ENCODE peak calls at places on chromosomes 7 and 10, in nine cellular contexts. Q is hepatocyte; D is heart left ventricle; X is tibial nerve; E is fibroblast of lung; N is naive thymus-derived CD4-positive, alpha-beta T cell; V is neuronal stem cell; Y is substantia nigra; K is PC-9. S is an unnamed sample.

GRCh38 chr7:5699951-5700384 is 81.5 kb downstream of the RNF216 start:
- DNase-seq in Q (no peak), D (no peak), X (no peak), E (no peak), N (peak), V (no peak), Y (no peak), K (no peak), S (peak)

GRCh38 chr7:127252736-127253288 is at the start of gene GRM8:
- DNase-seq in Q (peak), D (peak), X (peak), E (peak), N (no peak), V (peak), Y (peak), K (peak), S (peak)

GRCh38 chr7:33062023-33062781 is at the start of gene NT5C3A:
- DNase-seq in Q (peak), D (peak), X (peak), E (peak), N (peak), V (peak), Y (no peak), K (peak), S (no peak)

GRCh38 chr7:134946260-134946659 is 40.0 kb upstream of the AGBL3 start:
- DNase-seq in Q (no peak), D (no peak), X (no peak), E (peak), N (peak), V (no peak), Y (no peak), K (no peak), S (no peak)

GRCh38 chr10:97633921-97634320 is 621 bp upstream of the MORN4 start:
- DNase-seq in Q (no peak), D (no peak), X (no peak), E (no peak), N (no peak), V (no peak), Y (no peak), K (peak), S (no peak)

GRCh38 chr7:99624487-99624886 is 7.7 kb downstream of the ZSCAN25 start:
- DNase-seq in Q (no peak), D (no peak), X (no peak), E (no peak), N (peak), V (no peak), Y (no peak), K (no peak), S (no peak)

GRCh38 chr10:30188567-30189253 is 129.3 kb upstream of the JCAD start:
- DNase-seq in Q (no peak), D (no peak), X (no peak), E (no peak), N (no peak), V (no peak), Y (no peak), K (no peak), S (no peak)

GRCh38 chr10:27248215-27248614 is 7.6 kb upstream of the ACBD5 start:
- DNase-seq in Q (no peak), D (no peak), X (no peak), E (no peak), N (no peak), V (no peak), Y (no peak), K (no peak), S (no peak)

GRCh38 chr7:11261470-11261869 is 287.8 kb downstream of the PHF14 start:
- DNase-seq in Q (peak), D (no peak), X (no peak), E (no peak), N (no peak), V (no peak), Y (no peak), K (peak), S (no peak)

GRCh38 chr10:14253079-14253478 is 77.6 kb downstream of the FRMD4A start:
- DNase-seq in Q (no peak), D (no peak), X (no peak), E (no peak), N (no peak), V (no peak), Y (no peak), K (no peak), S (no peak)

GRCh38 chr7:139725077-139725476 is 52.7 kb downstream of the HIPK2 start:
- DNase-seq in Q (no peak), D (no peak), X (no peak), E (peak), N (no peak), V (no peak), Y (no peak), K (no peak), S (no peak)

GRCh38 chr7:12963435-12963834 is 276.0 kb downstream of the ARL4A start:
- DNase-seq in Q (no peak), D (no peak), X (no peak), E (no peak), N (no peak), V (no peak), Y (no peak), K (no peak), S (no peak)

GRCh38 chr7:149005427-149006344 is 22.6 kb downstream of the PDIA4 start:
- DNase-seq in Q (peak), D (peak), X (peak), E (peak), N (peak), V (peak), Y (no peak), K (peak), S (no peak)

GRCh38 chr10:110413903-110414562 is 83.7 kb upstream of the DUSP5 start:
- DNase-seq in Q (no peak), D (no peak), X (no peak), E (no peak), N (no peak), V (no peak), Y (no peak), K (no peak), S (no peak)

GRCh38 chr10:132363376-132363775 is 31.4 kb downstream of the LRRC27 start:
- DNase-seq in Q (no peak), D (no peak), X (no peak), E (no peak), N (no peak), V (no peak), Y (no peak), K (no peak), S (no peak)

GRCh38 chr7:30859202-30859939 is 52.3 kb upstream of the AQP1 start:
- DNase-seq in Q (no peak), D (no peak), X (no peak), E (no peak), N (no peak), V (no peak), Y (no peak), K (no peak), S (no peak)

GRCh38 chr10:70619271-70620019 is 16.9 kb upstream of the PRF1 start:
- DNase-seq in Q (no peak), D (no peak), X (no peak), E (peak), N (no peak), V (no peak), Y (no peak), K (no peak), S (no peak)

GRCh38 chr7:126436213-126436868 is 816.4 kb downstream of the GRM8 start:
- DNase-seq in Q (no peak), D (no peak), X (no peak), E (no peak), N (no peak), V (no peak), Y (no peak), K (no peak), S (no peak)

GRCh38 chr7:96719164-96719563 is 9.5 kb upstream of the SEM1 start:
- DNase-seq in Q (no peak), D (no peak), X (no peak), E (no peak), N (no peak), V (no peak), Y (no peak), K (no peak), S (no peak)

GRCh38 chr10:79111427-79111826 is 42.7 kb downstream of the ZMIZ1 start:
- DNase-seq in Q (peak), D (no peak), X (no peak), E (peak), N (no peak), V (no peak), Y (no peak), K (no peak), S (no peak)

GRCh38 chr7:106367018-106367420 is 82.2 kb upstream of the NAMPT start:
- DNase-seq in Q (no peak), D (no peak), X (no peak), E (peak), N (no peak), V (no peak), Y (no peak), K (no peak), S (no peak)

GRCh38 chr7:158694650-158695049 is 10.0 kb downstream of the NCAPG2 start:
- DNase-seq in Q (no peak), D (no peak), X (no peak), E (no peak), N (no peak), V (no peak), Y (no peak), K (no peak), S (no peak)

GRCh38 chr10:104277785-104278184 is 8.8 kb downstream of the GSTO2 start:
- DNase-seq in Q (no peak), D (no peak), X (no peak), E (no peak), N (no peak), V (no peak), Y (no peak), K (no peak), S (no peak)

DNA sequence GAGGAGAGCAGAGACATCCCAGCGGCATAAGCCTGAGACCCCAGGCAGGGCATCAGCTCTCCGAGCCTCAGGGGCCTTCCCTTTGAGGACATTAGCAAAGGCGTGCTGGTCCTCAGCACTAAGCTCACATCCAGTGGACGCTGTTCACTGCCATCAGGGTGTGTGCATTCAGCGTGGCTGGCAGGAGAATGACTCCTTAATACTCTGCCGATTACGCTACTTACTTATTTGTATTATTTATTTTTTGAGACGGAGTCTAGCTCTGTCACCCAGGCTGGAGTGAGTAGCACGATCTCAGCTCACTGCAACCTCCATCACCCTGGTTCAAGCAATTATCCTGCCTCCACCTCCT is 290.2 kb downstream of the KLF6 start:
- DNase-seq in Q (no peak), D (no peak), X (no peak), E (no peak), N (no peak), V (no peak), Y (no peak), K (no peak), S (no peak)
- H3K27ac ChIP-seq in Q (peak), D (peak), X (peak), E (peak), N (no peak), V (no peak), Y (no peak), K (peak), S (no peak)

GRCh38 chr7:42980514-42980913 is 48.3 kb downstream of the MRPL32 start:
- DNase-seq in Q (no peak), D (no peak), X (no peak), E (no peak), N (no peak), V (no peak), Y (no peak), K (no peak), S (no peak)

GRCh38 chr7:42981595-42981994 is 49.4 kb downstream of the MRPL32 start:
- DNase-seq in Q (no peak), D (no peak), X (no peak), E (no peak), N (no peak), V (no peak), Y (no peak), K (no peak), S (no peak)

GRCh38 chr7:42976371-42976770 is 44.2 kb downstream of the MRPL32 start:
- DNase-seq in Q (no peak), D (no peak), X (no peak), E (no peak), N (no peak), V (no peak), Y (no peak), K (no peak), S (no peak)

GRCh38 chr7:42980084-42980483 is 47.9 kb downstream of the MRPL32 start:
- DNase-seq in Q (no peak), D (no peak), X (no peak), E (no peak), N (no peak), V (no peak), Y (no peak), K (no peak), S (no peak)

GRCh38 chr7:42978496-42978895 is 46.3 kb downstream of the MRPL32 start:
- DNase-seq in Q (no peak), D (no peak), X (no peak), E (peak), N (no peak), V (no peak), Y (no peak), K (no peak), S (no peak)
- H3K27ac ChIP-seq in Q (no peak), D (no peak), X (no peak), E (no peak), N (no peak), V (no peak), Y (no peak), K (no peak), S (no peak)

DNA sequence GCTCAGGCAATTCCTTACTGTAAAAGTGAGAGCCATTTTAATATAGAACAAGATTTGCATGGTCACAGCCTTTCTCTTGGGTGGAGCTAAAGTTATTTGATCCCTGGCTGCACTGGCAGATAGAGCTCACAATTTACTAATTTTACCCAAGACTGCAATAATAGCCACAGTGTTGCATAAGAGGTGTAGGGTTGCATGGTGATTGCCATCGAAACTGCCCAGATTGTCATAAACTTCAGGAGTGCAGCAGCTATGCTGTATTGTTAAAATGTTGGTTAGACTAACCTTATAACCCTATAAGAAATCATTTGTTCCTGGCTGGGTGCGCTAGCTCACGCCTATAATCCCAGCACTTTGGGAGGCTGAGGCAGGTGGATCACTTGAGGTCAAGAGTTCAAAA is 50.0 kb downstream of the VCL start:
- DNase-seq in Q (no peak), D (no peak), X (no peak), E (peak), N (no peak), V (no peak), Y (no peak), K (peak), S (no peak)
- H3K27ac ChIP-seq in Q (peak), D (peak), X (peak), E (peak), N (no peak), V (no peak), Y (no peak), K (peak), S (no peak)

GRCh38 chr7:155844019-155844453 is 31.8 kb upstream of the SHH start:
- DNase-seq in Q (peak), D (peak), X (no peak), E (peak), N (no peak), V (no peak), Y (no peak), K (peak), S (no peak)

GRCh38 chr7:155845226-155845625 is 33.0 kb upstream of the SHH start:
- DNase-seq in Q (no peak), D (peak), X (no peak), E (no peak), N (no peak), V (no peak), Y (no peak), K (no peak), S (no peak)

GRCh38 chr7:155846156-155846555 is 33.9 kb upstream of the SHH start:
- DNase-seq in Q (no peak), D (peak), X (no peak), E (no peak), N (no peak), V (no peak), Y (no peak), K (no peak), S (no peak)

GRCh38 chr7:155843426-155844018 is 31.3 kb upstream of the SHH start:
- DNase-seq in Q (no peak), D (peak), X (no peak), E (no peak), N (no peak), V (no peak), Y (no peak), K (no peak), S (no peak)

GRCh38 chr7:155844526-155844925 is 32.3 kb upstream of the SHH start:
- DNase-seq in Q (no peak), D (peak), X (no peak), E (no peak), N (no peak), V (no peak), Y (no peak), K (no peak), S (no peak)
- H3K27ac ChIP-seq in Q (peak), D (no peak), X (no peak), E (no peak), N (no peak), V (no peak), Y (no peak), K (no peak), S (no peak)

GRCh38 chr7:49260501-49260900 is 336.2 kb downstream of the CDC14C start:
- DNase-seq in Q (no peak), D (no peak), X (no peak), E (no peak), N (no peak), V (no peak), Y (no peak), K (no peak), S (no peak)

GRCh38 chr7:49264530-49264929 is 340.2 kb downstream of the CDC14C start:
- DNase-seq in Q (no peak), D (no peak), X (no peak), E (no peak), N (no peak), V (no peak), Y (no peak), K (no peak), S (no peak)

GRCh38 chr7:49261928-49262327 is 337.6 kb downstream of the CDC14C start:
- DNase-seq in Q (no peak), D (no peak), X (no peak), E (no peak), N (no peak), V (no peak), Y (no peak), K (no peak), S (no peak)
- H3K27ac ChIP-seq in Q (no peak), D (no peak), X (no peak), E (no peak), N (no peak), V (no peak), Y (no peak), K (no peak), S (no peak)

GRCh38 chr7:130906575-130906974 is 172.6 kb upstream of the KLF14 start:
- DNase-seq in Q (no peak), D (no peak), X (no peak), E (no peak), N (no peak), V (no peak), Y (no peak), K (no peak), S (no peak)

GRCh38 chr7:130903358-130903974 is 169.5 kb upstream of the KLF14 start:
- DNase-seq in Q (peak), D (no peak), X (no peak), E (peak), N (no peak), V (no peak), Y (no peak), K (no peak), S (no peak)

GRCh38 chr7:130904031-130904757 is 170.2 kb upstream of the KLF14 start:
- DNase-seq in Q (peak), D (no peak), X (no peak), E (peak), N (no peak), V (no peak), Y (no peak), K (peak), S (no peak)

GRCh38 chr7:130902755-130903357 is 168.8 kb upstream of the KLF14 start:
- DNase-seq in Q (no peak), D (no peak), X (no peak), E (no peak), N (no peak), V (no peak), Y (no peak), K (no peak), S (no peak)

DNA sequence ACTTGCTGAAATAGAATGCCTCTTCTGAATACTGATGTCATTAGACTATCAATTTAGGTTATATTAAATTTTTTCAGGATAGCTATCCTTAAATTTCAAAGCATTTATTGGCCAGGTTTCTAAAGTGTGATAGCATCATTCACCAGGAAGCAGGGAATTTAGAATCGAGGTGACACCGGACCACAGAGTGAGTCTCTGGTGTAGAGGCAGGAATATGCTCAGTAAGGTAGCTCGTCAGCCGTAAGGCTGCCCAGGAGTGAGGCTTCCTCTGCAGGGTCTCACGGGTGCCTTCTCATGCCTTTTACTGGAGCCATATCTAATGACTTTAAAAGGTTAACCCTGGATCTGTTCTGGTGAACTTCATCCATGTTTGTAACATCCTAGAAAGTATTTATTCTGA is 170.8 kb upstream of the KLF14 start:
- DNase-seq in Q (no peak), D (no peak), X (no peak), E (no peak), N (no peak), V (no peak), Y (no peak), K (no peak), S (no peak)
- H3K27ac ChIP-seq in Q (peak), D (peak), X (peak), E (peak), N (no peak), V (no peak), Y (no peak), K (peak), S (peak)

GRCh38 chr10:33260403-33261239 is 73.8 kb downstream of the NRP1 start:
- DNase-seq in Q (no peak), D (no peak), X (no peak), E (peak), N (no peak), V (no peak), Y (no peak), K (no peak), S (no peak)
- H3K27ac ChIP-seq in Q (no peak), D (peak), X (peak), E (peak), N (no peak), V (no peak), Y (no peak), K (no peak), S (no peak)